ENCODE peak calls at places on chromosomes 1 and 21, in ten cellular contexts. K is DMS 273 treated with DMSO at 0.1 percent for 48 hours; U is Calu3; L is RWPE1; H is stimulated activated CD4-positive, alpha-beta T cell treated with anti-CD3 and anti-CD28 coated beads, TNF-alpha, amount 100 ng/mL, for 1 hour; C is amniotic stem cell; X is stimulated activated CD8-positive, alpha-beta memory T cell treated with anti-CD3 and anti-CD28 coated beads, Interleukin-4, amount 100 ng/mL, for 4 hours; W is HT-29; S is endothelial cell; D is EL. Q is an unnamed sample.

GRCh38 chr1:12132078-12132477 is 34.7 kb upstream of the TNFRSF1B start:
- DNase-seq in K (no peak), U (peak), L (peak), H (no peak), C (peak), X (no peak), W (no peak), S (no peak), D (peak), Q (no peak)

GRCh38 chr1:212178830-212179370 is 106.3 kb upstream of the PPP2R5A start:
- DNase-seq in K (no peak), U (no peak), L (no peak), H (no peak), C (no peak), X (no peak), W (no peak), S (no peak), D (peak), Q (no peak)

GRCh38 chr21:28521932-28522826 is 470.5 kb downstream of the LTN1 start:
- DNase-seq in K (no peak), U (peak), L (no peak), H (no peak), C (no peak), X (no peak), W (peak), S (peak), D (peak), Q (peak)

GRCh38 chr1:51316764-51317120 is 13.6 kb downstream of the TTC39A start:
- DNase-seq in K (no peak), U (no peak), L (no peak), H (no peak), C (no peak), X (no peak), W (no peak), S (no peak), D (no peak), Q (no peak)

GRCh38 chr1:223678841-223679240 is 13.3 kb upstream of the CAPN8 start:
- DNase-seq in K (no peak), U (no peak), L (no peak), H (no peak), C (no peak), X (no peak), W (no peak), S (no peak), D (no peak), Q (no peak)

GRCh38 chr1:228782662-228783414 is 47.6 kb downstream of the RHOU start:
- DNase-seq in K (no peak), U (peak), L (peak), H (no peak), C (no peak), X (no peak), W (peak), S (no peak), D (no peak), Q (no peak)

GRCh38 chr1:59107916-59108315 is 189.0 kb upstream of the FGGY start:
- DNase-seq in K (peak), U (no peak), L (no peak), H (no peak), C (no peak), X (no peak), W (no peak), S (no peak), D (no peak), Q (no peak)

GRCh38 chr1:98386675-98387440 is 274.7 kb upstream of the SNX7 start:
- DNase-seq in K (no peak), U (no peak), L (no peak), H (no peak), C (no peak), X (no peak), W (no peak), S (no peak), D (no peak), Q (no peak)

GRCh38 chr21:38380391-38381137 is 117.7 kb downstream of the ERG start:
- DNase-seq in K (no peak), U (no peak), L (peak), H (no peak), C (no peak), X (no peak), W (peak), S (no peak), D (peak), Q (no peak)

GRCh38 chr1:229603387-229604005 is 22.4 kb downstream of the TAF5L start:
- DNase-seq in K (no peak), U (no peak), L (no peak), H (no peak), C (no peak), X (no peak), W (no peak), S (no peak), D (no peak), Q (no peak)

GRCh38 chr1:37393585-37394120 is 80.7 kb upstream of the ZC3H12A start:
- DNase-seq in K (no peak), U (no peak), L (no peak), H (no peak), C (no peak), X (no peak), W (no peak), S (no peak), D (no peak), Q (no peak)

GRCh38 chr1:184380468-184380867 is 6.4 kb upstream of the C1orf21 start:
- DNase-seq in K (no peak), U (no peak), L (no peak), H (no peak), C (no peak), X (no peak), W (no peak), S (no peak), D (no peak), Q (no peak)

GRCh38 chr21:36048357-36048756 is 12.0 kb downstream of the SETD4 start:
- DNase-seq in K (no peak), U (no peak), L (no peak), H (no peak), C (no peak), X (no peak), W (no peak), S (no peak), D (no peak), Q (no peak)

GRCh38 chr21:44517175-44517899 is 22.7 kb downstream of the KRTAP10-1 start:
- DNase-seq in K (no peak), U (no peak), L (peak), H (no peak), C (no peak), X (no peak), W (no peak), S (no peak), D (peak), Q (peak)